ENCODE peak calls at places on chromosomes 7 and 10, in four cellular contexts. R is heart right ventricle, B is Karpas-422, E is PC-3. G is an unnamed sample.

GRCh38 chr10:14953452-14954000 is 370 bp downstream of the DCLRE1C start:
- DNase-seq in E (peak; percentile 12), R (no peak), B (peak; percentile 62), G (peak; percentile 73)

GRCh38 chr10:114479307-114479706 is 75.0 kb upstream of the AFAP1L2 start:
- DNase-seq in R (no peak), B (no peak), E (no peak), G (no peak)

GRCh38 chr10:80513106-80513505 is 24.6 kb upstream of the SH2D4B start:
- DNase-seq in B (no peak), E (no peak), R (no peak), G (peak; percentile 48)

GRCh38 chr7:34823650-34824258 is 165.7 kb downstream of the NPSR1 start:
- DNase-seq in B (peak; percentile 76), E (peak; percentile 67), R (peak; percentile 15), G (peak; percentile 47)

GRCh38 chr10:5811387-5811821 is 1.8 kb downstream of the GDI2 start:
- DNase-seq in E (peak; percentile 40), R (no peak), B (peak; percentile 67), G (no peak)

GRCh38 chr10:110872984-110873569 is 1.3 kb downstream of the PDCD4 start:
- DNase-seq in R (no peak), E (no peak), B (peak; percentile 53), G (no peak)

GRCh38 chr7:30751257-30751650 is 681 bp upstream of the INMT start:
- DNase-seq in E (no peak), B (no peak), R (no peak), G (no peak)

GRCh38 chr10:84706875-84707274 is 378.5 kb downstream of the CCSER2 start:
- DNase-seq in R (no peak), E (no peak), B (no peak), G (no peak)

GRCh38 chr10:132808568-132809236 is 22.8 kb upstream of the NKX6-2 start:
- DNase-seq in R (no peak), E (no peak), B (no peak), G (peak; percentile 63)

GRCh38 chr7:16167531-16167930 is 253.8 kb downstream of the CRPPA start:
- DNase-seq in E (no peak), B (no peak), R (no peak), G (no peak)

GRCh38 chr7:139575338-139575680 is 51.8 kb downstream of the CLEC2L start:
- DNase-seq in E (no peak), R (no peak), B (no peak), G (no peak)

GRCh38 chr7:132575987-132576722 is at the start of gene PLXNA4:
- DNase-seq in E (peak; percentile 28), B (no peak), R (peak; percentile 25), G (peak; percentile 52)

GRCh38 chr10:50469288-50469687 is 154.5 kb downstream of the SGMS1 start:
- DNase-seq in B (no peak), R (no peak), E (peak; percentile 71), G (no peak)

GRCh38 chr7:22572937-22573336 is 72.9 kb upstream of the STEAP1B start:
- DNase-seq in B (no peak), E (peak; percentile 98), R (no peak), G (no peak)

GRCh38 chr10:9296206-9296605 is 1241.7 kb downstream of the GATA3 start:
- DNase-seq in R (no peak), E (no peak), B (no peak), G (no peak)

GRCh38 chr7:31253486-31253885 is 87.0 kb downstream of the NEUROD6 start:
- DNase-seq in R (no peak), B (no peak), E (no peak), G (no peak)

GRCh38 chr7:92788559-92789183 is 47.7 kb downstream of the CDK6 start:
- DNase-seq in B (no peak), E (no peak), R (no peak), G (no peak)

GRCh38 chr7:21542891-21543527 is at the start of gene DNAH11:
- DNase-seq in B (no peak), R (peak; percentile 42), E (peak; percentile 55), G (peak; percentile 53)

GRCh38 chr7:6387734-6388294 is 59.9 kb downstream of the DAGLB start:
- DNase-seq in E (no peak), B (no peak), R (no peak), G (no peak)
- H3K36me3 ChIP-seq in E (peaks cover 29% of the 10 kb centered on the region), B (peaks cover 28% of the 10 kb centered on the region), R (peaks cover 46% of the 10 kb centered on the region), G (no peaks in the 10 kb centered on the region)

DNA sequence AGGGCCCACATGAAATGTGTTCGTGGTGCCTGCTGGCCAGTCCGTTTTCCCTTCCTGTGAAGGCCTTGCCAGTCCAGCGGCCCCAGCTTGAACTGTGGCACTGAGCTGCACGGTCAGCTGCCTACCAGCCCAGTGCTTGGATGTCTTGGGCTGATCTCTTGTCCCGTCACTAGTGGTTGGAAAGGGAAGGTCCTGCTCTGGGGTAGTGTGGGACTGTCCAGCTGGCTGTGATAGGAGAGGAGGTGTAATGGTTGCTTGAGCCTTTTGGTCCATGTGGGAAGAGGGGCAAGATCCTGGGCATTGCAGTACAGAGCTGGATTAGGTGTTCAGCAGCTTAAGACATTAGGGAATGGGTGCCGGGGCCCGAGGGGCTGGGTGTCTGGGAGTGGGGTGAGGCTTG is 15.0 kb downstream of the BUD23 start:
- DNase-seq in R (no peak), E (no peak), B (no peak), G (no peak)
- H3K36me3 ChIP-seq in R (peaks cover 72% of the 10 kb centered on the region), E (peaks cover 57% of the 10 kb centered on the region), B (peaks cover 18% of the 10 kb centered on the region), G (no peaks in the 10 kb centered on the region)

GRCh38 chr10:127059314-127059713 is 137.1 kb downstream of the INSYN2A start:
- DNase-seq in B (no peak), R (no peak), E (no peak), G (no peak)

GRCh38 chr10:127064474-127064873 is 131.9 kb downstream of the INSYN2A start:
- DNase-seq in R (no peak), B (no peak), E (no peak), G (no peak)

GRCh38 chr10:127068485-127068884 is 127.9 kb downstream of the INSYN2A start:
- DNase-seq in E (no peak), B (no peak), R (no peak), G (no peak)

GRCh38 chr10:127069436-127069835 is 127.0 kb downstream of the INSYN2A start:
- DNase-seq in R (no peak), B (no peak), E (no peak), G (no peak)

GRCh38 chr10:127063762-127064161 is 132.6 kb downstream of the INSYN2A start:
- DNase-seq in E (no peak), R (no peak), B (no peak), G (no peak)
- H3K36me3 ChIP-seq in E (no peaks in the 10 kb centered on the region), R (peaks cover 99% of the 10 kb centered on the region), B (no peaks in the 10 kb centered on the region), G (peaks cover 4% of the 10 kb centered on the region)

GRCh38 chr7:98881561-98882315 is 3.4 kb downstream of the TRRAP start:
- DNase-seq in E (no peak), B (no peak), R (no peak), G (no peak)

GRCh38 chr7:98879989-98880337 is 1.6 kb downstream of the TRRAP start:
- DNase-seq in R (no peak), B (no peak), E (no peak), G (peak; percentile 12)

GRCh38 chr7:98880485-98880884 is 2.2 kb downstream of the TRRAP start:
- DNase-seq in E (no peak), R (no peak), B (no peak), G (no peak)

GRCh38 chr7:98879198-98879988 is 1.1 kb downstream of the TRRAP start:
- DNase-seq in E (peak; percentile 59), B (peak; percentile 84), R (peak; percentile 17), G (peak; percentile 39)

GRCh38 chr7:98884416-98884815 is 6.1 kb downstream of the TRRAP start:
- DNase-seq in R (no peak), B (no peak), E (no peak), G (no peak)
- H3K36me3 ChIP-seq in R (peaks cover 84% of the 10 kb centered on the region), B (peaks cover 35% of the 10 kb centered on the region), E (peaks cover 31% of the 10 kb centered on the region), G (peaks cover 3% of the 10 kb centered on the region)

G was measured in aorta.